ENCODE peak calls at places on chromosomes 7 and 10, in nine cellular contexts. V is suprapubic skin, L is ovary, E is breast epithelium, Z is Caco-2, H is transverse colon, D is GM23338, M is fibroblast of lung, S is osteoblast. Y is an unnamed sample.

GRCh38 chr7:44282601-44283171 is 42.7 kb downstream of the CAMK2B start:
- DNase-seq in M (no peak), E (peak; percentile 35), Z (peak; percentile 21), V (peak; percentile 75), D (no peak), H (peak; percentile 3), L (peak; percentile 10), S (peak; percentile 82), Y (peak; percentile 54)

GRCh38 chr7:71290382-71290781 is 158.4 kb downstream of the GALNT17 start:
- DNase-seq in M (no peak), D (no peak), E (no peak), H (no peak), L (no peak), Z (no peak), S (no peak), V (no peak), Y (no peak)

GRCh38 chr7:149544028-149544427 is 46.4 kb upstream of the ZNF746 start:
- DNase-seq in Z (no peak), V (no peak), H (no peak), M (no peak), D (no peak), S (no peak), E (no peak), L (no peak), Y (no peak)

GRCh38 chr7:22900101-22900500 is 77.5 kb upstream of the TOMM7 start:
- DNase-seq in L (no peak), E (no peak), D (no peak), V (no peak), H (no peak), M (no peak), Z (no peak), S (no peak), Y (no peak)

GRCh38 chr10:62694537-62695126 is 109.9 kb upstream of the ADO start:
- DNase-seq in E (no peak), H (no peak), V (no peak), L (no peak), M (no peak), Z (no peak), S (no peak), D (no peak), Y (no peak)

GRCh38 chr7:42770106-42770505 is 141.8 kb downstream of the C7orf25 start:
- DNase-seq in V (no peak), L (no peak), D (no peak), H (no peak), Z (no peak), E (no peak), S (no peak), M (no peak), Y (no peak)

GRCh38 chr7:128164061-128164954 is 76.8 kb upstream of the LEP start:
- DNase-seq in L (no peak), Z (peak; percentile 81), M (peak; percentile 24), V (peak; percentile 69), H (no peak), E (no peak), S (peak; percentile 98), D (peak; percentile 73), Y (no peak)

GRCh38 chr10:71397340-71398212 is 856 bp downstream of the CDH23 start:
- DNase-seq in E (no peak), D (peak; percentile 72), H (no peak), Z (no peak), M (no peak), V (no peak), S (peak; percentile 86), L (peak; percentile 44), Y (peak; percentile 22)

GRCh38 chr7:97012293-97013005 is 7.1 kb downstream of the DLX6 start:
- DNase-seq in S (no peak), L (no peak), D (peak; percentile 62), V (no peak), Z (no peak), E (no peak), H (no peak), M (no peak), Y (no peak)

GRCh38 chr7:118755067-118755625 is 530.6 kb downstream of the ANKRD7 start:
- DNase-seq in V (no peak), L (no peak), H (no peak), M (no peak), Z (no peak), E (no peak), D (no peak), S (no peak), Y (no peak)

GRCh38 chr10:132612571-132613504 is 75.3 kb downstream of the INPP5A start:
- DNase-seq in L (no peak), Z (no peak), M (peak; percentile 51), V (peak; percentile 68), S (peak; percentile 73), H (no peak), D (no peak), E (peak; percentile 45), Y (no peak)

GRCh38 chr10:588246-589165 is 101.0 kb downstream of the DIP2C start:
- DNase-seq in D (no peak), E (no peak), L (no peak), V (no peak), Z (no peak), S (peak; percentile 93), H (no peak), M (peak; percentile 68), Y (peak; percentile 84)

GRCh38 chr10:108894402-108895301 is 1028.7 kb downstream of the XPNPEP1 start:
- DNase-seq in D (no peak), V (no peak), Z (no peak), H (no peak), M (no peak), E (no peak), S (no peak), L (no peak), Y (no peak)

GRCh38 chr10:70784476-70784875 is 701 bp downstream of the TBATA start:
- DNase-seq in D (no peak), E (no peak), Z (no peak), V (no peak), L (no peak), H (no peak), M (no peak), S (peak; percentile 73), Y (no peak)

GRCh38 chr7:156017916-156018700 is 205.8 kb upstream of the SHH start:
- DNase-seq in S (no peak), D (no peak), Z (no peak), L (no peak), E (peak; percentile 35), M (no peak), V (no peak), H (no peak), Y (no peak)

GRCh38 chr7:139915864-139916716 is 87.0 kb downstream of the TBXAS1 start:
- DNase-seq in Z (no peak), L (no peak), V (no peak), E (no peak), H (peak; percentile 55), D (no peak), S (peak; percentile 91), M (peak; percentile 99), Y (peak; percentile 63)

DNA sequence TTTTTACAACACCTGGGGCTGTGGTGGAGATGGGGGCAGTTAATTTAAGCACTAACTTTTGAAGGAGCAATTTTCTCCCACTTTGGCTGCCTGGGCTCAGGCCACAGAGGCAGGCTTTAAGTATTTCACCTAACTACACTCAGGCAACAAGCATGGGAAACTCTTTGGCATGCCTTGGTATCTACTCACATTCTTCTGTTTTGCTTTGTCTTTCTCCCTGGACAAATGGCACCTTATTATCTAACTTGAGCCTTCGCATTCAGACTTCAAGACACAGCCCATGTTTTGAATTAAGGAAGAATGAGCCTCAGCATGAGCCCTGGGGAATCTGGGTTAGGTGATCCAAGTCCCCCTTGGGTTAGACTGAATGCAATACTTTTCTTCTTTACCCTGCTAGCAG is 31.8 kb upstream of the BMPER start:
- DNase-seq in S (no peak), H (no peak), V (no peak), D (peak; percentile 35), Z (no peak), E (no peak), M (no peak), L (no peak), Y (no peak)
- H3K4me1 ChIP-seq in S (peaks cover 50% of the 10 kb centered on the region), H (no peaks in the 10 kb centered on the region), V (no peaks in the 10 kb centered on the region), D (peaks cover 17% of the 10 kb centered on the region), Z (no peaks in the 10 kb centered on the region), E (no peaks in the 10 kb centered on the region), M (peaks cover 17% of the 10 kb centered on the region), L (peaks cover 1% of the 10 kb centered on the region), Y (no peaks in the 10 kb centered on the region)

GRCh38 chr10:97243836-97244235 is 48.6 kb downstream of the ARHGAP19 start:
- DNase-seq in E (no peak), H (no peak), S (no peak), D (no peak), Z (no peak), L (no peak), M (no peak), V (no peak), Y (no peak)
- TF ChIP-seq CTCF in E (no peak), H (no peak), S (no peak), D (no peak), Z (no peak), L (no peak), M (no peak), V (no peak), Y (no peak)

DNA sequence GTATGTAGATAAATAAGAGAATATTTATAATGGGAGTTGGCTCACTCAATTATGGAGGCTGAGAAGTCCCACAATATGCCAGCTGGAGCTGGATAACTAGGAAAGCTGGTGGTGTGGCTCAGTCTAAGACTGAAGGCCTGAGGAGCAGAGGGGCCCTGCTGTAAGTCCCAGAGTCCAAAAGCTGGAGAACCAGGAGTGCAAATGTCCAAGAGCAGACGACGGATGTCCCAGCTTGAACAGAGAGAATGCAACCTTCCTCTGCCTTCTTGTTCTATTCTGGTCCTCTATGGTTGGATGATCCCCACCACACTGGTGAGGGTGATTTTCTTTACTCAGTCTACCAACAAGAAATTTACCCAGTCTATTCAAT is 13.2 kb downstream of the IL2RA start:
- DNase-seq in S (no peak), D (no peak), V (no peak), Z (no peak), E (no peak), L (no peak), M (no peak), H (no peak), Y (no peak)
- H3K4me1 ChIP-seq in S (peaks cover 5% of the 10 kb centered on the region), D (no peaks in the 10 kb centered on the region), V (peaks cover 20% of the 10 kb centered on the region), Z (no peaks in the 10 kb centered on the region), E (peaks cover 6% of the 10 kb centered on the region), L (no peaks in the 10 kb centered on the region), M (no peaks in the 10 kb centered on the region), H (no peaks in the 10 kb centered on the region), Y (no peaks in the 10 kb centered on the region)

GRCh38 chr10:99330675-99330924 is 1.4 kb downstream of the CNNM1 start:
- DNase-seq in Z (no peak), H (no peak), S (no peak), M (no peak), D (no peak), L (no peak), E (no peak), V (no peak), Y (no peak)

GRCh38 chr10:99329238-99329890 is at the start of gene CNNM1:
- DNase-seq in E (no peak), H (no peak), L (peak; percentile 33), V (peak; percentile 78), Z (no peak), M (peak; percentile 12), S (peak; percentile 63), D (peak; percentile 73), Y (peak; percentile 54)

GRCh38 chr10:99331207-99331803 is 2.1 kb downstream of the CNNM1 start:
- DNase-seq in D (no peak), Z (no peak), V (no peak), E (no peak), M (peak; percentile 31), S (no peak), H (no peak), L (no peak), Y (no peak)

GRCh38 chr10:99329891-99330674 is 927 bp downstream of the CNNM1 start:
- DNase-seq in D (peak; percentile 59), S (peak; percentile 68), V (no peak), H (no peak), L (peak; percentile 34), E (no peak), Z (no peak), M (peak; percentile 17), Y (peak; percentile 46)

GRCh38 chr10:99328579-99329237 is 448 bp upstream of the CNNM1 start:
- DNase-seq in M (peak; percentile 18), Z (no peak), H (no peak), L (no peak), D (peak; percentile 40), E (no peak), S (peak; percentile 69), V (no peak), Y (no peak)
- TF ChIP-seq CTCF in M (no peak), Z (no peak), H (no peak), L (no peak), D (no peak), E (no peak), S (no peak), V (no peak), Y (no peak)